ENCODE peak calls at places on chromosomes 16 and 17, in six cellular contexts. One of them, this sample, is unnamed.

GRCh38 chr17:28371245-28372202 is at the start of gene SARM1:
- DNase-seq in mesothelial cell of epicardium: peak; percentile 87
- DNase-seq in ACHN: peak; percentile 93
- DNase-seq in MG63: peak; percentile 97
- DNase-seq in KG1: no peak
- DNase-seq in substantia nigra: peak; percentile 80
- DNase-seq in this sample: peak; percentile 80

GRCh38 chr17:35052240-35052608 is 11.3 kb downstream of the RFFL start:
- DNase-seq in ACHN: no peak
- DNase-seq in substantia nigra: no peak
- DNase-seq in mesothelial cell of epicardium: no peak
- DNase-seq in MG63: no peak
- DNase-seq in KG1: no peak
- DNase-seq in this sample: no peak

GRCh38 chr16:31451681-31452351 is 7.5 kb upstream of the ARMC5 start:
- DNase-seq in KG1: no peak
- DNase-seq in ACHN: peak; percentile 89
- DNase-seq in mesothelial cell of epicardium: peak; percentile 62
- DNase-seq in MG63: peak; percentile 81
- DNase-seq in substantia nigra: peak; percentile 33
- DNase-seq in this sample: no peak

GRCh38 chr16:28838558-28838918 is 7.6 kb downstream of the TUFM start:
- DNase-seq in ACHN: no peak
- DNase-seq in mesothelial cell of epicardium: no peak
- DNase-seq in MG63: no peak
- DNase-seq in substantia nigra: no peak
- DNase-seq in KG1: no peak
- DNase-seq in this sample: no peak

GRCh38 chr16:29012913-29013641 is 28.2 kb downstream of the LAT start:
- DNase-seq in substantia nigra: no peak
- DNase-seq in KG1: no peak
- DNase-seq in ACHN: no peak
- DNase-seq in mesothelial cell of epicardium: no peak
- DNase-seq in MG63: no peak
- DNase-seq in this sample: peak; percentile 39

GRCh38 chr17:1789936-1790335 is 28.1 kb downstream of the SERPINF1 start:
- DNase-seq in KG1: no peak
- DNase-seq in mesothelial cell of epicardium: no peak
- DNase-seq in substantia nigra: no peak
- DNase-seq in ACHN: peak; percentile 51
- DNase-seq in MG63: no peak
- DNase-seq in this sample: no peak

GRCh38 chr16:11056989-11057645 is 112.8 kb downstream of the CLEC16A start:
- DNase-seq in mesothelial cell of epicardium: no peak
- DNase-seq in ACHN: no peak
- DNase-seq in MG63: no peak
- DNase-seq in substantia nigra: peak; percentile 45
- DNase-seq in KG1: no peak
- DNase-seq in this sample: no peak

GRCh38 chr17:55117063-55117611 is 147.6 kb upstream of the HLF start:
- DNase-seq in mesothelial cell of epicardium: no peak
- DNase-seq in ACHN: no peak
- DNase-seq in substantia nigra: no peak
- DNase-seq in KG1: no peak
- DNase-seq in MG63: no peak
- DNase-seq in this sample: no peak

GRCh38 chr16:84499638-84500037 is 4.8 kb downstream of the MEAK7 start:
- DNase-seq in ACHN: no peak
- DNase-seq in mesothelial cell of epicardium: no peak
- DNase-seq in MG63: no peak
- DNase-seq in substantia nigra: no peak
- DNase-seq in KG1: no peak
- DNase-seq in this sample: no peak

GRCh38 chr17:27552467-27552779 is 78.6 kb upstream of the LGALS9 start:
- DNase-seq in MG63: peak; percentile 84
- DNase-seq in KG1: no peak
- DNase-seq in ACHN: peak; percentile 82
- DNase-seq in mesothelial cell of epicardium: no peak
- DNase-seq in substantia nigra: no peak
- DNase-seq in this sample: no peak

GRCh38 chr17:7848665-7849184 is 6.1 kb upstream of the TMEM88 start:
- DNase-seq in KG1: no peak
- DNase-seq in substantia nigra: no peak
- DNase-seq in ACHN: no peak
- DNase-seq in MG63: no peak
- DNase-seq in mesothelial cell of epicardium: no peak
- DNase-seq in this sample: no peak

GRCh38 chr17:41551370-41551769 is 20.5 kb downstream of the KRT9 start:
- DNase-seq in mesothelial cell of epicardium: no peak
- DNase-seq in ACHN: no peak
- DNase-seq in MG63: no peak
- DNase-seq in KG1: no peak
- DNase-seq in substantia nigra: no peak
- DNase-seq in this sample: no peak

GRCh38 chr17:56867948-56868376 is 34.0 kb downstream of the DGKE start:
- DNase-seq in ACHN: no peak
- DNase-seq in substantia nigra: no peak
- DNase-seq in KG1: no peak
- DNase-seq in MG63: peak; percentile 75
- DNase-seq in mesothelial cell of epicardium: no peak
- DNase-seq in this sample: no peak

GRCh38 chr16:11806721-11807120 is 9.7 kb upstream of the ZC3H7A start:
- DNase-seq in KG1: no peak
- DNase-seq in ACHN: no peak
- DNase-seq in MG63: no peak
- DNase-seq in mesothelial cell of epicardium: no peak
- DNase-seq in substantia nigra: no peak
- DNase-seq in this sample: no peak

GRCh38 chr16:4147236-4147635 is 31.0 kb upstream of the ADCY9 start:
- DNase-seq in MG63: no peak
- DNase-seq in ACHN: no peak
- DNase-seq in KG1: no peak
- DNase-seq in substantia nigra: no peak
- DNase-seq in mesothelial cell of epicardium: no peak
- DNase-seq in this sample: no peak

GRCh38 chr17:50476545-50477315 is 1.9 kb upstream of the RSAD1 start:
- DNase-seq in MG63: no peak
- DNase-seq in KG1: no peak
- DNase-seq in ACHN: no peak
- DNase-seq in substantia nigra: no peak
- DNase-seq in mesothelial cell of epicardium: no peak
- DNase-seq in this sample: no peak

GRCh38 chr17:45107286-45107685 is 25.0 kb downstream of the PLCD3 start:
- DNase-seq in KG1: no peak
- DNase-seq in mesothelial cell of epicardium: no peak
- DNase-seq in ACHN: no peak
- DNase-seq in substantia nigra: no peak
- DNase-seq in MG63: no peak
- DNase-seq in this sample: no peak

GRCh38 chr16:88769617-88770458 is 15.2 kb downstream of the PIEZO1 start:
- DNase-seq in KG1: no peak
- DNase-seq in MG63: no peak
- DNase-seq in substantia nigra: no peak
- DNase-seq in mesothelial cell of epicardium: peak; percentile 60
- DNase-seq in ACHN: peak; percentile 43
- DNase-seq in this sample: no peak

GRCh38 chr16:11572301-11572995 is 14.3 kb downstream of the LITAF start:
- DNase-seq in KG1: no peak
- DNase-seq in mesothelial cell of epicardium: no peak
- DNase-seq in substantia nigra: no peak
- DNase-seq in MG63: no peak
- DNase-seq in ACHN: no peak
- DNase-seq in this sample: peak; percentile 86

GRCh38 chr16:3857189-3858013 is 23.1 kb downstream of the CREBBP start:
- DNase-seq in ACHN: no peak
- DNase-seq in KG1: no peak
- DNase-seq in mesothelial cell of epicardium: no peak
- DNase-seq in MG63: no peak
- DNase-seq in substantia nigra: no peak
- DNase-seq in this sample: no peak

GRCh38 chr17:51585514-51586104 is 325.3 kb downstream of the UTP18 start:
- DNase-seq in substantia nigra: peak; percentile 5
- DNase-seq in mesothelial cell of epicardium: no peak
- DNase-seq in ACHN: no peak
- DNase-seq in KG1: no peak
- DNase-seq in MG63: no peak
- DNase-seq in this sample: no peak

GRCh38 chr16:57798953-57799618 is 3.2 kb downstream of the KIFC3 start:
- DNase-seq in KG1: no peak
- DNase-seq in mesothelial cell of epicardium: no peak
- DNase-seq in ACHN: no peak
- DNase-seq in substantia nigra: no peak
- DNase-seq in MG63: no peak
- DNase-seq in this sample: no peak

GRCh38 chr16:27706803-27707685 is 157.1 kb downstream of the KATNIP start:
- DNase-seq in MG63: no peak
- DNase-seq in KG1: no peak
- DNase-seq in substantia nigra: no peak
- DNase-seq in mesothelial cell of epicardium: no peak
- DNase-seq in ACHN: no peak
- DNase-seq in this sample: no peak

GRCh38 chr17:40092581-40092980 is 7.8 kb downstream of the NR1D1 start:
- DNase-seq in KG1: no peak
- DNase-seq in ACHN: no peak
- DNase-seq in mesothelial cell of epicardium: no peak
- DNase-seq in MG63: no peak
- DNase-seq in substantia nigra: peak; percentile 65
- DNase-seq in this sample: no peak

This sample was measured in naive thymus-derived CD8-positive, alpha-beta T cell.